ENCODE peak calls at places on chromosomes 1 and 21, in ten cellular contexts. R is tibial artery, V is A549, Q is fibroblast of lung, S is PC-3, G is pancreas, Y is Peyer's patch, X is right lobe of liver, I is uterus, F is body of pancreas. M is an unnamed sample.
A peak's percentile ranks its signal among the peaks of the same experiment; 100 is the strongest.

GRCh38 chr1:180252638-180253536 is 22.8 kb downstream of the LHX4 start:
- DNase-seq in I (peak; percentile 52), Q (peak; percentile 65), G (peak; percentile 72), Y (peak; percentile 59), S (peak; percentile 72), V (peak; percentile 76), X (peak; percentile 78), F (peak; percentile 68), R (peak; percentile 78), M (peak; percentile 80)

GRCh38 chr1:43549921-43550597 is 19.4 kb downstream of the PTPRF start:
- DNase-seq in Q (no peak), Y (no peak), I (peak; percentile 75), S (peak; percentile 90), R (peak; percentile 77), V (no peak), G (peak; percentile 97), F (peak; percentile 96), X (peak; percentile 87), M (peak; percentile 88)

GRCh38 chr1:32816676-32817158 is 441 bp downstream of the YARS1 start:
- DNase-seq in Q (peak; percentile 44), I (no peak), R (no peak), G (no peak), V (peak; percentile 25), X (no peak), S (peak; percentile 26), F (peak; percentile 3), Y (no peak), M (peak; percentile 37)

GRCh38 chr1:18100493-18101063 is 7.0 kb upstream of the IGSF21 start:
- DNase-seq in Q (peak; percentile 50), Y (peak; percentile 64), R (peak; percentile 85), V (peak; percentile 54), F (peak; percentile 76), G (peak; percentile 66), I (peak; percentile 24), X (no peak), S (peak; percentile 75), M (peak; percentile 39)

GRCh38 chr1:234495231-234495990 is 16.4 kb upstream of the TARBP1 start:
- DNase-seq in Y (no peak), G (no peak), Q (peak; percentile 72), V (peak; percentile 83), I (no peak), S (peak; percentile 78), F (no peak), R (no peak), X (no peak), M (no peak)

GRCh38 chr21:31514598-31514997 is 144.9 kb upstream of the SOD1 start:
- DNase-seq in I (no peak), F (peak; percentile 43), X (no peak), Q (no peak), G (peak; percentile 49), R (no peak), S (no peak), V (no peak), Y (no peak), M (no peak)

GRCh38 chr1:158185770-158186705 is 5.3 kb downstream of the CD1D start:
- DNase-seq in G (no peak), X (no peak), Y (no peak), I (no peak), F (peak; percentile 36), R (no peak), Q (no peak), V (no peak), S (no peak), M (no peak)

GRCh38 chr1:37482796-37483744 is 8.7 kb downstream of the ZC3H12A start:
- DNase-seq in G (peak; percentile 41), F (no peak), Y (no peak), Q (no peak), R (no peak), S (no peak), V (no peak), I (no peak), X (no peak), M (no peak)

GRCh38 chr1:24872446-24872845 is 57.6 kb downstream of the RUNX3 start:
- DNase-seq in V (no peak), F (peak; percentile 55), S (no peak), R (peak; percentile 63), G (no peak), I (no peak), Y (no peak), Q (no peak), X (no peak), M (no peak)

GRCh38 chr21:43211085-43212071 is 42.6 kb downstream of the CRYAA start:
- DNase-seq in V (no peak), Q (no peak), S (no peak), R (peak; percentile 64), F (peak; percentile 75), I (peak; percentile 11), Y (peak; percentile 16), G (peak; percentile 85), X (peak; percentile 92), M (peak; percentile 30)

GRCh38 chr21:43207868-43208267 is 39.1 kb downstream of the CRYAA start:
- DNase-seq in I (no peak), V (no peak), Q (no peak), R (peak; percentile 35), S (no peak), F (no peak), Y (no peak), G (no peak), X (no peak), M (no peak)

GRCh38 chr21:43208561-43209332 is 39.9 kb downstream of the CRYAA start:
- DNase-seq in R (peak; percentile 37), X (no peak), G (no peak), Y (no peak), V (no peak), I (peak; percentile 5), S (no peak), Q (no peak), F (no peak), M (peak; percentile 23)

GRCh38 chr21:43210454-43211084 is 41.8 kb downstream of the CRYAA start:
- DNase-seq in Q (no peak), S (no peak), G (no peak), F (no peak), Y (no peak), I (peak; percentile 4), V (no peak), X (no peak), R (peak; percentile 42), M (peak; percentile 22)

DNA sequence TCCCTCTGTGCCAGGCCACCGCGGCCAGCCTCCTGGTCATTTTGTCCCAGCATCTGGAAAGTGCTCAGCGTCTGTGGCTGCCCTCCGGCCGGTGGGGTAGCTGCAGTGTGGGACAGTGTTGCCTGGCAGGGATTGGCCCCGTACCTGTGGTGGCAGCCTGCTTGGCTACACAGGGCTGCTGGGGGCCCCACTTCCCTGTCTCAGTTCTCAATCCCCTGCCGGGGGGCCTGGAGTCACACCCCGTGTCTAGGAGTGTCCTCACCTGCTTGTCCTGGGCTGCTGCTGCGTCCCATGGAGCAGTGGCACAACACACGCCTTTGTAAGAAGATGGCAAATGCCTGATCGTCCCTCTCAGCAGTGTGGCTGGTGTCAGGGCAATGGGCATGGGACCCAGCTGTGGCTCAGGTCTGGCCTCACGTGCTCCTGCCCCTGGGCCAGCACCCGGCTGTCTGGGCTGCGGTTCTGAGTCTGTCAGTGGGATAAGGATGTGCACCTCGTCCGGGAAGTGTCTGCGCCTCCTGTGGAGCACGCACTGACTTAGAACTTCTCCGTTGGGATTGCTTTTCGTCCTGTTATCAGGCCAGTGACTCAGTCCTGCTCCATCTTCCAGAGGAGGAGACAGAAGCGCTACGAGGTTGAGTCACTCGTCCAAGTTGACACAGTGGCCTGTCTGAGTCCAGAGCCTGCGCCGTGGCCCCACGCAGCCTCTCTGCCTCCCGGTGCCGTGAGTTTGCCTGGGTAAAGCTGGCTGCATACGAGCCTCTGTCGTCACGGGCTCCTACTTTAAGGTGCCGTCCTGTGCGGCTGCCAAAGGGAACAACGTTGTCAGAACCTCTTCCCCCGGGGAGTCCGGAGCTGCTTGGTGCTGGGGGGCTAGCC is 41.0 kb downstream of the CRYAA start:
- DNase-seq in I (peak; percentile 10), G (no peak), V (peak; percentile 85), Y (peak; percentile 13), X (no peak), F (no peak), R (peak; percentile 59), Q (peak; percentile 6), S (peak; percentile 94), M (peak; percentile 30)
- TF ChIP-seq CTCF in I (no peak), G (no peak), V (no peak), Y (no peak), X (no peak), F (no peak), R (no peak), Q (no peak), S (no peak), M (no peak)

DNA sequence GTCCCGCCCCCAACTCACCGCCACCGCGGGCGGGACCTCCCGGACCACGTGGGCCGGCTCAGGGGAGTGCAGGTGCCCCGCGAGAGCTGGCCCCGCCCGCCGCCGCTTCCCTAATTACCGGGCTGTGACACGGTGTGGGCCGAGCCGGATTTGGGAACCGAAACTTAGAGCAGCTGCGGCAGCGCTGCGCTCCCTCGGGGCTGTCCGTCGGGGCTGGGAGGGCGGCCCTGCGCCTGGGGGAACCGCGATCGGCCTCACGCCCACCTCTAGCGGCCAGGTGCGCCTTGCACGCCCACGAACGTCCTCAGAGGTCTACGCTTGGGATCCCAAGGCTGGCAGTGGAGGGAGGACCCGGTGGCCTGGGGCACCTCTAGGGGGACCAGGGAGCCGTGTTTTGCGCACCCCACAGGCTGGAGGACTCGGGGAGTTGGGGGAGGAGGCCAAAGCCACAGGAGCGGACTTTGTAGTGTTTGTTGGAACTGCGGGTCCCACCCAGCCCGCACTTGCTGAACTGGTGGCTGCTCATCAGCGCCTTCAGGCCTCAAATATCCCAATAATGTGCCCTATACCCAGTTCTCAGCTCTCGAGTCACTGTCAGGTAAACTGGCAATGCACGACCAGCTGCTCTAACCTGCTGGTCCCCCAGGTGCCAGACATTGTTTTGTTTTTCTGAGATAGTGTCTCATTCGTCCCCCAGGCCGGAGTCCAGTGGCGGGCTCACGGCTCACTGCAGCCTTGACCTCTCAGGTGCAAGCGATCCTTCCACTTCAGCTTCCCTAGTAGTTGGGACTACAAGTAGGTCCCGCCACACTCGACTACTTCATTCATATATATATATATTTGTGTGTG is 781 bp upstream of the NADK start:
- DNase-seq in I (peak; percentile 48), R (peak; percentile 86), X (peak; percentile 95), Y (peak; percentile 97), S (peak; percentile 90), F (peak; percentile 91), V (no peak), Q (no peak), G (peak; percentile 85), M (peak; percentile 91)
- H3K4me1 ChIP-seq in I (peaks cover 28% of the 10 kb centered on the region), R (peaks cover 58% of the 10 kb centered on the region), X (peaks cover 44% of the 10 kb centered on the region), Y (peaks cover 57% of the 10 kb centered on the region), S (peaks cover 49% of the 10 kb centered on the region), F (peaks cover 89% of the 10 kb centered on the region), V (peaks cover 44% of the 10 kb centered on the region), Q (peaks cover 20% of the 10 kb centered on the region), G (peaks cover 31% of the 10 kb centered on the region), M (peaks cover 28% of the 10 kb centered on the region)

DNA sequence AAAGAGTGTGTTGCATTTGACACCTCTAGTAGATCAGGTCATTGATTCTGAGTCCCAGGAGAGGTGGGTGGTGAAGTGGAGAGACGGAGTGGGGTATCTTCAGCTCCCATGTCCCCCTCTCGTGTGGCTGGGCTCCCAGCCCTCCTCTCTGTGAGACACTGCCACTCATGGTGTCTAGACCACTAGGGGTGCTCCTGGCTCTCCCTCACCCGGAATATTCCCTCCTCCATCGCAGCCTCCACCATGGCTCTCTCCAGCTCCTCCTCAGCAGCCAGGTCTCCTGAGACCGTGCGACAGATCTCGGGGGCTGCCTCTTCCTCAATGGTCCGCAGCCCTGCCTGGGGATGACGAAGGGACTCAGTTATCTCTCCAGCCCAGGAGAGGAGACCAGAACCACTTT is 20.6 kb upstream of the KIF21B start:
- DNase-seq in V (no peak), X (no peak), F (no peak), Q (no peak), S (no peak), R (no peak), G (no peak), I (no peak), Y (no peak), M (no peak)
- TF ChIP-seq CTCF in V (no peak), X (no peak), F (no peak), Q (no peak), S (no peak), R (no peak), G (no peak), I (no peak), Y (no peak), M (no peak)

GRCh38 chr1:10052347-10052746 is 19.6 kb downstream of the UBE4B start:
- DNase-seq in F (no peak), V (no peak), G (no peak), S (no peak), R (peak; percentile 23), I (no peak), X (no peak), Y (no peak), Q (no peak), M (no peak)
- H3K4me1 ChIP-seq in F (peaks cover 36% of the 10 kb centered on the region), V (peaks cover 22% of the 10 kb centered on the region), G (peaks cover 14% of the 10 kb centered on the region), S (peaks cover 12% of the 10 kb centered on the region), R (peaks cover 17% of the 10 kb centered on the region), I (peaks cover 5% of the 10 kb centered on the region), X (peaks cover 20% of the 10 kb centered on the region), Y (no peaks in the 10 kb centered on the region), Q (no peaks in the 10 kb centered on the region), M (peaks cover 4% of the 10 kb centered on the region)